ENCODE peak calls at places on chromosomes 16 and 17, in six cellular contexts. M is IMR-90, O is SK-N-SH, W is keratinocyte, D is H1, K is neural progenitor cell. A is an unnamed sample.

GRCh38 chr17:27846042-27846655 is 45.8 kb upstream of the NOS2 start:
- DNase-seq in M (no peak), O (no peak), D (no peak), W (no peak), K (no peak), A (no peak)

GRCh38 chr16:89922477-89922883 is 662 bp upstream of the TUBB3 start:
- DNase-seq in K (peak; percentile 75), M (peak; percentile 91), W (peak; percentile 64), O (peak; percentile 75), D (no peak), A (peak; percentile 99)

GRCh38 chr17:3796110-3796821 is 4.7 kb downstream of the ITGAE start:
- DNase-seq in D (no peak), O (no peak), M (no peak), W (no peak), K (no peak), A (peak; percentile 69)

GRCh38 chr17:41212524-41213169 is 13.8 kb upstream of the KRTAP9-2 start:
- DNase-seq in D (no peak), O (no peak), K (no peak), W (no peak), M (no peak), A (no peak)

GRCh38 chr16:72815348-72816318 is 232.3 kb downstream of the ZFHX3 start:
- DNase-seq in M (peak; percentile 15), K (no peak), W (no peak), O (no peak), D (no peak), A (no peak)

GRCh38 chr17:64118452-64118979 is 11.4 kb downstream of the ERN1 start:
- DNase-seq in M (no peak), O (no peak), W (no peak), D (no peak), K (no peak), A (peak; percentile 60)

GRCh38 chr16:71537643-71538042 is 11.4 kb downstream of the CHST4 start:
- DNase-seq in K (peak; percentile 67), W (peak; percentile 25), O (peak; percentile 36), D (no peak), M (peak; percentile 41), A (no peak)

GRCh38 chr16:2081685-2082084 is 33.9 kb downstream of the TSC2 start:
- DNase-seq in M (no peak), K (no peak), D (no peak), W (no peak), O (no peak), A (no peak)

GRCh38 chr16:58094791-58095574 is 34.2 kb downstream of the CFAP20 start:
- DNase-seq in D (no peak), W (no peak), M (no peak), O (no peak), K (no peak), A (no peak)

DNA sequence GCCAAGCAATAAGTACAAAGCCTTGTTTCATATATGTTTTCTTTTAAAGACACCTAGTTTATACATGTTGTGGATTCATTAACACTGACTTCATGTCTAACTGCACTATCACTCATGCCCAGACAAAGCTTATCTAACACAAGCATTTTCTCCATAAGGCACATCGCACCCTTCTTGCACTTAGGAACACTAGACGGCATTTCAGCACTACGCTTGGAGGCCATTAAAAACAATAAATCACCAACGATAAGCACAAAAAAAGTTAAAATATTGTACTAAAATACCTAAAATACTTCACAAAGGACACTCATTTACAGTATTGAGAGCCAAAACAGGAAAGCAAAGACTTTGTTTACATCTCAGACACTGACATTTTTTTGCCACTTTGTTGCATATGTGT is 39.0 kb upstream of the TEKT3 start:
- DNase-seq in M (no peak), W (no peak), O (no peak), D (no peak), K (no peak), A (no peak)
- H2AFZ ChIP-seq in M (no peak overlapping the region), W (no peak overlapping the region), O (no peak overlapping the region), D (no peak overlapping the region), K (no peak overlapping the region), A (no peak overlapping the region)

GRCh38 chr17:50056961-50057330 is 1.0 kb downstream of the ITGA3 start:
- DNase-seq in O (no peak), K (peak; percentile 49), M (peak; percentile 64), D (no peak), W (no peak), A (peak; percentile 95)
- H2AFZ ChIP-seq in O (no peak overlapping the region), K (no peak overlapping the region), M (peak overlapping the region; percentile 85), D (peak overlapping the region; percentile 3), W (no peak overlapping the region), A (peak overlapping the region; percentile 39)

DNA sequence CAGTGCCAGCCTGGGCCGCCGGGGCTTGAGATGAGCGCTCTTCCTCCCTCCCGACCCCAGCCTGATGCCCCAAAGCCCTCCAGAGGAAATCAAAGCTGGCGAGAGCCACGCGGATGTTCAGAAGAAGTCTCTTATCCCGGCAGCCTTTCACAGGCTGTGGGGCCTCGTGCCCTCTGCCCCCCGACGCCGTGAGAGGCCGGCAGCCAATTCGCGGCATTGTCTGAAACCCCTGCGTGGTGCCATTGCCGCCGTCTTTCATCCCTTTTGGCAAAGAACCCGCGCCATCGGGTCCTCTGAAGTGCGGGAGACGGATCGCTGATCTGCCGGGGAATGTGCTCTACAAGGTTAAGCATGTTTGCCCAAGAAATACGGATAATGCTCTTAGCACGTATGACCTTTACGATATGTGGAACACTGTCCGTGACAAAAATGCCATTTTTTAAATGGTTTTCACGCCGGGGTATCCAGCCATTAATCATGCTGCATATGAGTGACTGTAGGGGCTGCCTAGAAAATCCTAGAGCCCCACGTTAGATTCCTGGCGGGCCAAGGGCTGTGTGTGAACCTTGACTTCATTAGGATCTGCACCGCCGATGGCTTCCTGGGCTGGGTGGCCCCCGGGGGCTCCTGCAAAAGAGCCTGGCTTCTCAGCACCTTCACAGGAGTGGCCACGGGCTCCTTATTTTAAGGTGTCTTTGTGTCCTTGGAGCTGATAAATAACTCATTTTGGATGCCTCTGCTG is 165.2 kb upstream of the TNRC6C start:
- DNase-seq in M (no peak), W (no peak), O (peak; percentile 13), D (no peak), K (peak; percentile 41), A (peak; percentile 62)
- H2AFZ ChIP-seq in M (no peak overlapping the region), W (no peak overlapping the region), O (no peak overlapping the region), D (no peak overlapping the region), K (no peak overlapping the region), A (no peak overlapping the region)

DNA sequence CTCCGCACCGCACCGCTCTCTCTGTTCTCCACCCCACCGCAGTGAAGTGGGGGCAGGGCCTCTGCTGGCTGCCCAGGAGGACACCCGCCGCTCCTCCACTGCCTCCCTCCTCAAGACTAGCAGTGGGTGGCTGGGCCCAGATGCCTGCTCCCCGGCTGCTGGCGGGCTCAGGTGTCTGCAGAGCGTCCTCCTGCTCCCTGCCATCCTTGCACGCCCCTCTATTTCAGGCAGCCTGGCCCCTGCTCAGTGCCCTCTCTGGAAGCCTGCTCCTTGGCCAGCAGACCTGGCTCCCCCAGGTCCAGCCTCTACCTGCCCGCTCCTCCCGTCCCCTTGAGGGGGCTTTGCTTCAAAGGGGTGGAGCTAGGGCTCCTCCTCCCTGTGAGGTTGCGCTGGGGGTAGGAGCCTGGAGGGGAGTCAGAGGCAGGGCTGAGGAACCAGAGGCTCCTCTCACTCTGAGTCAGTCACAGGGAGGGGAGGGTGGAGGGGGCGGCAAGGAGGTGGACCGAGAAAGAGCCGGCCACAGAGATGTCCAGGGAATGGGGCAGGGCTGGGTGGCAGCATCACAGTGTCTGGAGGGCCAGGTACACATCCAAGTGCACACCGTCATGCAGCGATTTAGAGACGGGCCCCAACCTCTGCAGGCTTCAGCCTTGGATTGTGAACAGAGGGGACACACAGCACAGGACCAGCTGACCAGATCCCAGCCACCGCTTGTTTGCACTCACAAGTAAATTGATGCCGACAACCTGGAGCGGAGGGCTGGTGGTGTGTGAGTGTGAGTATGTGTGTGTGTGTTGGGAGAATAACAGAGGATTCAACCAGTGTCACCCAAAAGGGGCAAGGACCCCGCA is 9.8 kb upstream of the TMEM92 start:
- DNase-seq in M (peak; percentile 51), D (no peak), O (peak; percentile 67), K (peak; percentile 52), W (no peak), A (peak; percentile 97)
- H2AFZ ChIP-seq in M (peak overlapping the region; percentile 83), D (peak overlapping the region; percentile 63), O (no peak overlapping the region), K (peak overlapping the region; percentile 87), W (no peak overlapping the region), A (peak overlapping the region; percentile 30)

GRCh38 chr16:53964145-53964544 is 260.2 kb downstream of the FTO start:
- DNase-seq in K (no peak), D (no peak), W (no peak), O (no peak), M (no peak), A (no peak)

GRCh38 chr16:53958481-53958880 is 254.5 kb downstream of the FTO start:
- DNase-seq in K (no peak), O (no peak), M (no peak), W (no peak), D (no peak), A (peak; percentile 57)

GRCh38 chr16:53962041-53962440 is 258.1 kb downstream of the FTO start:
- DNase-seq in W (no peak), K (no peak), M (no peak), O (no peak), D (no peak), A (no peak)

GRCh38 chr16:53960954-53961616 is 257.1 kb downstream of the FTO start:
- DNase-seq in O (peak; percentile 34), K (no peak), W (no peak), D (no peak), M (no peak), A (no peak)

DNA sequence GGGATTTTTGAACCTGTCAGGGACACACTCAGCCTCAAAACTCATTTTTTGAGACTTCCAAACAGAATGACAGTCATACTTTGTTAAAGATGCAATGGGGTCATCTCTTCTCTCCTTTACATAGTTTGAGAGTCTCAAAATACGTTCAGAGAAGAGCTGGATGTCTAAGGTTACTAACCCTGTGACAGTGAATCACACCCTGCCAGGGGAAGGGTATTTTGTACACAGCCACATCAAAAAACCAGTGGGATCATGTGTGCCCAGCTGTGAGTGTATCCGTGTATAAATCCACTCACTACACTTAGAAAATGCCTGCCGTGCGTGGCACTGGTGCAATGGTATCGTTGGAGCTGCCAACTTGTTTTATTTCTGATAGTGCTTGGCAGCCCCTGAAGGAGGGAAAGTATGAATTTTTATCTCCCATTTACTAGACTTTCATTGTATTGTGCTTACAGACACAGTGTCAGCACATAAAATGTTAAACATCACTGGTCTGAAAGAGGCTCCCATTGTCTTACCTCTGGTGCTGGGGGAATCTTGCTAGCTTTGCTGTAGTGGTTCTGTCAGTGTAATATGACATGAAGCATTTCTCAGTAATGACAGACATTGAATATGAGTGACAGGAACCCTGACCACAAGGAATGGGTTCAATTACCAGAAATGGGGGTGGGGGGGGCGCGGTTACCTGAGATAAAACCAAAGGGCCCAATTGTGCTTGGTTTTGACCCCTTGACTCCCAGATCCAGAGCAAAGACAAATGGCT is 256.3 kb downstream of the FTO start:
- DNase-seq in O (no peak), K (no peak), M (no peak), W (no peak), D (no peak), A (no peak)
- H2AFZ ChIP-seq in O (no peak overlapping the region), K (no peak overlapping the region), M (no peak overlapping the region), W (no peak overlapping the region), D (no peak overlapping the region), A (no peak overlapping the region)

GRCh38 chr16:83482545-83483162 is 325.1 kb upstream of the HSBP1 start:
- DNase-seq in W (no peak), O (no peak), M (no peak), D (no peak), K (no peak), A (no peak)
- H2AFZ ChIP-seq in W (no peak overlapping the region), O (no peak overlapping the region), M (no peak overlapping the region), D (no peak overlapping the region), K (no peak overlapping the region), A (no peak overlapping the region)

DNA sequence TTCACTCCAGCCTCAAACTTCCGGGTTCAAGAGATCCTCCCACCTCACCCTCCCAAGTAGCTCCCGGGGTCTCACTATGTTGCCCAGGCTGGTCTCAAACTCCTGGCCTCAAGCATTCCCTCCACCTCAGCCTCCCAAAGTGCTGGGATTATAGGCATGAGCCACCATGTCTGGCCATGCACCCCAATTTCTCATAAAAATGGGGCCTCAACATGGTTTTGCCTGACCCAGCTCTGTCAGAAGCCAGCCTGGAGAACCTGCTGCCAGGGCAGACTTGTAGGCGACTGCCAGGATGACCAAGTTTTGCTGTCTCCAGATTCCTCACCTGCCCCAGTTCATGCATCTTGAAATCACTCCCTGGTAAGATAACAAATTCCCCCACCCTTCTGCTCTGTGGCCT is 82.9 kb downstream of the AIPL1 start:
- DNase-seq in K (no peak), M (no peak), D (no peak), W (no peak), O (no peak), A (no peak)
- H2AFZ ChIP-seq in K (no peak overlapping the region), M (no peak overlapping the region), D (no peak overlapping the region), W (no peak overlapping the region), O (no peak overlapping the region), A (no peak overlapping the region)

A was measured in osteoblast.